ENCODE peak calls at places on chromosomes 4 and X, in four cellular contexts. T, D, G and H are unnamed samples.

GRCh38 chrX:130716822-130717405 is 186.1 kb downstream of the ENOX2 start:
- DNase-seq in T (no peak), D (no peak), G (no peak), H (no peak)

GRCh38 chr4:185219551-185220344 is 10.3 kb downstream of the SNX25 start:
- DNase-seq in T (no peak), D (no peak), G (no peak), H (no peak)

GRCh38 chr4:181006509-181007290 is 1236.5 kb upstream of the TENM3 start:
- DNase-seq in T (no peak), D (no peak), G (no peak), H (no peak)

GRCh38 chr4:1802151-1802715 is 9.1 kb downstream of the FGFR3 start:
- DNase-seq in T (no peak), D (no peak), G (no peak), H (no peak)

GRCh38 chr4:25993564-25994185 is 79.7 kb downstream of the SMIM20 start:
- DNase-seq in T (no peak), D (no peak), G (no peak), H (no peak)

GRCh38 chr4:112817933-112818921 is 181.3 kb downstream of the LARP7 start:
- DNase-seq in T (peak; percentile 46), D (peak; percentile 54), G (no peak), H (no peak)

GRCh38 chr4:170497105-170497504 is 407.3 kb upstream of the AADAT start:
- DNase-seq in T (no peak), D (no peak), G (no peak), H (no peak)

GRCh38 chrX:1601768-1602085 is 10.3 kb downstream of the AKAP17A start:
- DNase-seq in T (no peak), D (peak; percentile 21), G (no peak), H (no peak)

GRCh38 chr4:43253511-43253910 is 361.0 kb downstream of the GRXCR1 start:
- DNase-seq in T (no peak), D (no peak), G (no peak), H (no peak)

GRCh38 chr4:132614682-132615081 is 534.4 kb upstream of the PCDH10 start:
- DNase-seq in T (no peak), D (no peak), G (no peak), H (no peak)

GRCh38 chrX:39936886-39937770 is 160.6 kb downstream of the BCOR start:
- DNase-seq in T (no peak), D (no peak), G (no peak), H (no peak)

GRCh38 chr4:6147441-6147840 is 52.9 kb downstream of the JAKMIP1 start:
- DNase-seq in T (no peak), D (no peak), G (no peak), H (no peak)

GRCh38 chrX:138897621-138898492 is 186.3 kb upstream of the FGF13 start:
- DNase-seq in T (no peak), D (no peak), G (no peak), H (no peak)

GRCh38 chrX:109345866-109346265 is 136.0 kb downstream of the GUCY2F start:
- DNase-seq in T (no peak), D (no peak), G (no peak), H (no peak)

GRCh38 chrX:150543230-150544155 is 24.9 kb upstream of the MTM1 start:
- DNase-seq in T (no peak), D (no peak), G (no peak), H (no peak)

DNA sequence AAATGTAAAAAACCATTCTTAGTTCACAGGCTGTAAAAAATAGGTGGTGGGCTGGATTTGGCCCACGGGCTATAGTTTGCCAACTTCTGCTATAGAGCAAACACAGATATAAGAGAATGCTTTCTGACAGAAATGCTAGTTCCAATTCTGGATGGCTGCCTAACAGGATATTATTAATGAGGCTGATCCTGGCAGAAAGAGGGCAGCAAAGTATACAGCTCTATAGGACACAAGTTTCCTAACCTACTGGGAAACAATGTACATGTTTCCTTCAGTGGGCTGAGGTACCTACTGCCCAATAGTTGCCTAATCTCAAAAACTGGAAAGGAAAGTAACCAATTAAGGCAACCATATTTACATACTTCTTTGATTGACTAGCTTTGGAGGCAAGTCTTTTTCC is 58.2 kb upstream of the UCP1 start:
- DNase-seq in T (no peak), D (no peak), G (no peak), H (no peak)
- TF ChIP-seq CTCF in T (no peak), D (no peak), G (no peak), H (no peak)

GRCh38 chr4:121180558-121180957 is 16.4 kb upstream of the TNIP3 start:
- DNase-seq in T (no peak), D (no peak), G (no peak), H (no peak)
- TF ChIP-seq CTCF in T (no peak), D (no peak), G (no peak), H (no peak)

GRCh38 chr4:7868892-7869471 is 70.7 kb downstream of the AFAP1 start:
- DNase-seq in T (no peak), D (no peak), G (no peak), H (no peak)
- TF ChIP-seq CTCF in T (no peak), D (no peak), G (peak; percentile 29), H (peak; percentile 8)

GRCh38 chr4:98358630-98359248 is 97.6 kb downstream of the RAP1GDS1 start:
- DNase-seq in T (no peak), D (no peak), G (no peak), H (no peak)
- TF ChIP-seq CTCF in T (no peak), D (no peak), G (no peak), H (no peak)

DNA sequence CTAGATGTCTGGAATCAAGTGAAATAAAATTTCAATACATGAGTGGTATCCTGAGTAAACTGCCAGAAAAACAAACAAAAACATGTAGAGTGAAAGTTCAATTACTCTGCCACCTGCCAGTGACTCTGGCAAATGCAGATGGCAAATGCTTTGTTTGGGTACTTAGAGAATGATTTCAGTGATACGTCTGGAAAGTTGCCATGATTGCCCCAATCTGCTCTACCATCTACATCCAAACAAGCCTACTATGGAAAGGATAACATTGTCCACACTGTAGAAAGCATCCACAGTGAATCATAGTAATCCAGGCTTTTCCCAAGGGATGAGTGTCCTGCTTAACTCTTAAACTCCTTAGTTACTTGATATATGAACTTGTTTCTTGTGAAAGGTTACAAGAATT is 3.4 kb downstream of the SPATA4 start:
- DNase-seq in T (no peak), D (no peak), G (no peak), H (no peak)
- TF ChIP-seq CTCF in T (no peak), D (no peak), G (no peak), H (no peak)

GRCh38 chrX:44105228-44105913 is 132.2 kb upstream of the NDP start:
- DNase-seq in T (no peak), D (no peak), G (no peak), H (no peak)

GRCh38 chrX:44096666-44097065 is 123.5 kb upstream of the NDP start:
- DNase-seq in T (no peak), D (no peak), G (no peak), H (no peak)

GRCh38 chrX:44104699-44105098 is 131.5 kb upstream of the NDP start:
- DNase-seq in T (no peak), D (no peak), G (no peak), H (no peak)

GRCh38 chrX:44106864-44107263 is 133.7 kb upstream of the NDP start:
- DNase-seq in T (no peak), D (no peak), G (no peak), H (no peak)

DNA sequence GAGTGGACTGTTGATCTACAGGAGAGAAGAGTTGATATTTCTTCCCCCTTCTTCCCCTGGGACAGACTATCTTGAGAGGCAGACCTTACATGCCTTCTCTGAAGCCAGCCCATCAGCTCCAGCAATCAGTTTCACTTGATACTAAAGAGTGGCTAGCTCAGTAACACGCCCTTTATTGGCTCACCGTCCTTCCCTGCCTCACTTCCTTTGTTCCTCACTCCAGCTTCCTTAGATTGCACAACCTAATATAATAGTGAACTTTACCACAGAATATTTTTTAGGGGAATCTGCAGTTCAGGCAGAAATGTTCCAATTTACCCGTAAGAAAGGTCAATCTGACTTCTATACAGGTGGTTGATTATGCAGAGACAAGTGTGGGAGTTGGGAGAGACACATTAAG is 128.1 kb upstream of the NDP start:
- DNase-seq in T (no peak), D (no peak), G (no peak), H (no peak)
- TF ChIP-seq CTCF in T (no peak), D (no peak), G (no peak), H (no peak)